ENCODE peak calls at places on chromosomes 11 and 22, in nine cellular contexts. Y is GM23248, S is HCT116, X is OCI-LY7, F is hepatocyte, D is SK-N-SH, K is GM23338, H is MM.1S, T is neural progenitor cell. L is an unnamed sample.

GRCh38 chr11:6813651-6814050 is 14.2 kb upstream of the OR6A2 start:
- DNase-seq in F (no peak), Y (no peak), K (peak; percentile 3), X (no peak), S (no peak), H (no peak), T (no peak), D (no peak), L (no peak)

GRCh38 chr11:113289341-113290187 is 24.8 kb upstream of the TTC12 start:
- DNase-seq in D (peak; percentile 83), X (peak; percentile 47), S (peak; percentile 21), Y (peak; percentile 71), K (peak; percentile 82), H (peak; percentile 71), F (peak; percentile 81), T (peak; percentile 85), L (peak; percentile 73)

GRCh38 chr11:12161603-12162350 is 51.4 kb downstream of the MICAL2 start:
- DNase-seq in K (no peak), S (no peak), Y (no peak), D (no peak), F (no peak), T (no peak), X (no peak), H (no peak), L (no peak)

GRCh38 chr11:119909077-119909476 is 180.1 kb upstream of the NECTIN1 start:
- DNase-seq in D (no peak), S (no peak), F (no peak), T (no peak), X (no peak), K (no peak), Y (no peak), H (no peak), L (no peak)

GRCh38 chr11:15800121-15800800 is 556.1 kb downstream of the SOX6 start:
- DNase-seq in T (no peak), F (peak; percentile 19), X (no peak), K (no peak), H (no peak), S (no peak), D (no peak), Y (peak; percentile 57), L (peak; percentile 4)

GRCh38 chr11:118304227-118304808 is at the start of gene CD3E:
- DNase-seq in D (no peak), S (no peak), F (no peak), T (no peak), X (peak; percentile 37), H (peak; percentile 42), K (no peak), Y (no peak), L (no peak)

GRCh38 chr11:117587416-117587815 is 209.6 kb downstream of the DSCAML1 start:
- DNase-seq in Y (no peak), S (no peak), H (no peak), K (no peak), X (no peak), D (no peak), T (no peak), F (no peak), L (no peak)

GRCh38 chr11:127238321-127238720 is 237.8 kb upstream of the KIRREL3 start:
- DNase-seq in K (no peak), S (no peak), Y (no peak), D (no peak), F (no peak), X (no peak), T (no peak), H (no peak), L (no peak)

GRCh38 chr22:25057013-25057881 is 104.7 kb downstream of the KIAA1671 start:
- DNase-seq in H (peak; percentile 64), D (peak; percentile 79), K (peak; percentile 86), F (peak; percentile 77), X (peak; percentile 43), T (peak; percentile 75), S (peak; percentile 29), Y (peak; percentile 52), L (peak; percentile 79)

GRCh38 chr22:44430716-44431115 is 67.3 kb downstream of the RTL6 start:
- DNase-seq in H (no peak), D (no peak), S (no peak), F (no peak), X (no peak), T (no peak), K (no peak), Y (no peak), L (no peak)

GRCh38 chr11:121408830-121409229 is 43.3 kb upstream of the SORL1 start:
- DNase-seq in S (no peak), K (no peak), Y (no peak), T (no peak), D (no peak), F (no peak), H (no peak), X (no peak), L (peak; percentile 31)

GRCh38 chr11:11483622-11484021 is 130.6 kb upstream of the CSNK2A3 start:
- DNase-seq in T (no peak), K (no peak), S (no peak), F (no peak), X (no peak), Y (peak; percentile 38), H (no peak), D (no peak), L (no peak)

GRCh38 chr11:130815074-130815802 is 101.0 kb downstream of the SNX19 start:
- DNase-seq in D (no peak), T (no peak), S (no peak), F (peak; percentile 56), X (no peak), Y (no peak), H (no peak), K (no peak), L (no peak)

DNA sequence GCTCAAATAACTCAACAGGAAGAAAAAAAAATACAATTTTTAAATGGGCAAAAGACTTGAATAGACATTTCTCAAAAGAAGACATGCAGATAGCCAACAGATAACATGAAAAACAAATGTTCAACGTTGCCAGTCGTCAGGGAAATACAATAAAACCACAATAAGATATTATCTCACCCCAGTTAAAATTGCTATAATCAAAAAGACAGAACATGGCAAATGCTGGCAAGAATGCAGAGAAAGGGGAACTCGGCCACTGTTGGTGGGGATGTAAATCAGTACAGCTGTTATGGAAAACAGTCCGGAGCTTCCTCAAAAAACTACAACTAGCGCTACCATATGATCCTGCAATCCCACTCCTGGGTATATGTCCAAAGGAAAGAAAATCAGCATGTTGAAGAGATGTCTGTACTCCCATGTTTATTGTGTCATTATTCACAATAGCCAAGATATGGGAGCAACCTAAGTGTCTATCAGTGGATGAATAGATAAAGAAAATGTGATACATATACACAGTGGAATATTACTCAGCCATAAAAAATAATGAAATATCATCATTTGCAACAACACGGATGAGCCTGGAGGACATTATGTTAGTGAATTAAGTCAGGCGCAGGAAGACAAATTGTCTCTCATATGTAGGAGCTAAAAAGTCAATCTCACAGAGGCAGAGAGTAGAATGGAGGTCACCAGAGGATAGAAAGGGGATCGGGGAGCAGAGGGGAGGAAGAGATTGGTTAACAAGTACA is 12.2 kb upstream of the CYTH4 start:
- DNase-seq in H (no peak), S (no peak), D (no peak), T (no peak), X (no peak), F (no peak), K (no peak), Y (no peak), L (no peak)
- H3K4me1 ChIP-seq in H (peaks cover 18% of the 10 kb centered on the region), S (peaks cover 60% of the 10 kb centered on the region), D (peaks cover 6% of the 10 kb centered on the region), T (peaks cover 6% of the 10 kb centered on the region), X (peaks cover 54% of the 10 kb centered on the region), F (no peaks in the 10 kb centered on the region), K (no peaks in the 10 kb centered on the region), Y (peaks cover 11% of the 10 kb centered on the region), L (peaks cover 9% of the 10 kb centered on the region)

GRCh38 chr11:9489366-9489765 is 28.6 kb downstream of the ZNF143 start:
- DNase-seq in X (no peak), T (no peak), K (no peak), D (no peak), F (no peak), Y (peak; percentile 84), H (no peak), S (no peak), L (peak; percentile 36)
- TF ChIP-seq EZH2phosphoT487 in X (no peak), T (no peak), K (no peak), D (no peak), F (no peak), Y (no peak), H (no peak), S (no peak), L (no peak)

DNA sequence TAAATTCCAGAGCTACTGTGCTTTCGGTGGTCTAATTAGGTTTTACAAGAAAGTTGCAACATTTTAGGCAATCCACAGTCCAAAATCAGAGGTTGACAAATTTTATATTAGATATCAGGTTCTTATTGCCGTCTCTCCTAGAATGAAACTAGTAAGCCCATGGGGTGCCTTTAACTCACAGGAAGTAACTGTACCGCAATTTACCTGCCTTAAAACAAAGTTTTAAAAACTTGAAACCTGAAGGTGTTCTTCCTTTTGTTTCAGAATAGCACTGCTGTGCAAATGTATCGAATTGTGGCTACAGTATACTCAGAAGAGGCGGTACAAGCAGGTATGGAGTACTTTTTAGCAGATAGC is 77.2 kb downstream of the PISD start:
- DNase-seq in T (no peak), F (no peak), X (no peak), H (peak; percentile 65), D (no peak), Y (no peak), K (no peak), S (no peak), L (no peak)
- H3K4me1 ChIP-seq in T (no peaks in the 10 kb centered on the region), F (peaks cover 24% of the 10 kb centered on the region), X (no peaks in the 10 kb centered on the region), H (peaks cover 35% of the 10 kb centered on the region), D (peaks cover 18% of the 10 kb centered on the region), Y (peaks cover 38% of the 10 kb centered on the region), K (no peaks in the 10 kb centered on the region), S (no peaks in the 10 kb centered on the region), L (peaks cover 25% of the 10 kb centered on the region)

GRCh38 chr11:67382481-67383136 is 9.2 kb upstream of the RAD9A start:
- DNase-seq in H (peak; percentile 71), Y (peak; percentile 86), K (peak; percentile 85), X (peak; percentile 88), D (peak; percentile 86), F (peak; percentile 88), S (peak; percentile 69), T (peak; percentile 85), L (peak; percentile 93)

GRCh38 chr11:67387074-67387473 is 4.7 kb upstream of the RAD9A start:
- DNase-seq in H (no peak), T (no peak), S (no peak), X (no peak), K (no peak), Y (no peak), D (no peak), F (no peak), L (no peak)

GRCh38 chr11:67387518-67387917 is 4.3 kb upstream of the RAD9A start:
- DNase-seq in S (no peak), F (no peak), T (no peak), H (no peak), Y (no peak), X (no peak), D (no peak), K (no peak), L (no peak)

GRCh38 chr11:67381244-67381972 is 8.0 kb upstream of the CLCF1 start:
- DNase-seq in F (no peak), X (peak; percentile 59), S (no peak), H (no peak), Y (no peak), D (no peak), K (no peak), T (no peak), L (no peak)

DNA sequence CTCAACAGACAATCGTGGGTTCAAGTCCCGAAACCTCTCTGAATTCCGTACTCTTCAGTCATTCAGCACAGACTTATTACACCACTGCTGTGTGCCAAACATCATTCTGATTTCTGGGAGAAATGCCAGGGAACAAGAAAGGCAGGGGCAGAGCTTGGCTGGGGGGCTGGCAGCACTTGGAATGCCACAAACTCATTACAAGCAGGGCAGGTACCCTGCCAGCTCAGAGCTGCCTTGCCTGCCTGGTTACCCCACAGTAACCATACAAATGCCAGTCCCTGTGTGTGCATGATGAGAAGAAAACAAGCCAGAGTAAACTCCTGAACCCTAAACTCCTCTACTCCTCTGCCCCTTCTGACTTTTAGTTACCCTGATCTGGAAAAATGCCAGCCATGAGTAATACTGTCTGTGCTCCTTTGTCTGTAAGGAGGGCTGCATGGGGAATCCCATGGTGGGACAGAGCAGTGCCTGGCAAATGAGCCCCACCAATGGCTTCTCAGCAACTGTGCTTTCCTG is 6.9 kb upstream of the RAD9A start:
- DNase-seq in H (no peak), D (no peak), T (no peak), S (no peak), K (no peak), Y (peak; percentile 68), X (no peak), F (no peak), L (peak; percentile 70)
- TF ChIP-seq EZH2phosphoT487 in H (no peak), D (no peak), T (no peak), S (no peak), K (no peak), Y (no peak), X (no peak), F (no peak), L (no peak)

L was measured in PC-3.